ENCODE peak calls at places on chromosomes 11 and 22, in four cellular contexts. N is GM12891, U is K562, V is GM12878. F is an unnamed sample.

GRCh38 chr22:28369849-28370248 is 309.8 kb downstream of the TTC28 start:
- DNase-seq in N (no peak), U (peak; percentile 49), V (no peak), F (no peak)

GRCh38 chr22:39242809-39243442 is 1.9 kb downstream of the PDGFB start:
- DNase-seq in N (no peak), U (no peak), V (no peak), F (no peak)

GRCh38 chr11:103055174-103055890 is 36.6 kb downstream of the DCUN1D5 start:
- DNase-seq in N (no peak), U (peak; percentile 10), V (no peak), F (no peak)

GRCh38 chr11:897226-898159 is 13.1 kb downstream of the CHID1 start:
- DNase-seq in N (no peak), U (no peak), V (no peak), F (no peak)

GRCh38 chr11:110069158-110069737 is 23.9 kb upstream of the ZC3H12C start:
- DNase-seq in N (no peak), U (peak; percentile 55), V (no peak), F (peak; percentile 29)

GRCh38 chr11:75035911-75036536 is 47.3 kb downstream of the NEU3 start:
- DNase-seq in N (no peak), U (no peak), V (no peak), F (peak; percentile 26)

GRCh38 chr11:43034341-43034740 is 277.5 kb upstream of the API5 start:
- DNase-seq in N (no peak), U (no peak), V (no peak), F (no peak)

GRCh38 chr22:29768052-29768680 is 997 bp downstream of the UQCR10 start:
- DNase-seq in N (no peak), U (no peak), V (no peak), F (no peak)

GRCh38 chr11:27022659-27023251 is 17.9 kb upstream of the BBOX1 start:
- DNase-seq in N (no peak), U (no peak), V (no peak), F (no peak)

GRCh38 chr11:134785660-134786284 is 373.7 kb upstream of the B3GAT1 start:
- DNase-seq in N (no peak), U (no peak), V (no peak), F (no peak)

GRCh38 chr11:110173775-110174644 is 80.8 kb downstream of the ZC3H12C start:
- DNase-seq in N (no peak), U (peak; percentile 74), V (peak; percentile 23), F (peak; percentile 11)

GRCh38 chr11:122756417-122756816 is 81.9 kb upstream of the CRTAM start:
- DNase-seq in N (peak; percentile 62), U (no peak), V (no peak), F (peak; percentile 94)

GRCh38 chr22:48786679-48786996 is 1041.0 kb downstream of the BRD1 start:
- DNase-seq in N (no peak), U (no peak), V (no peak), F (no peak)

GRCh38 chr11:11857769-11858168 is 16.0 kb downstream of the USP47 start:
- DNase-seq in N (no peak), U (no peak), V (no peak), F (no peak)

GRCh38 chr22:19622061-19622441 is 92.3 kb upstream of the SEPTIN5 start:
- DNase-seq in N (no peak), U (no peak), V (peak; percentile 40), F (no peak)

GRCh38 chr11:68839953-68840641 is 1.6 kb downstream of the CPT1A start:
- DNase-seq in N (no peak), U (peak; percentile 58), V (no peak), F (peak; percentile 59)

GRCh38 chr11:79396001-79396400 is 44.8 kb downstream of the TENM4 start:
- DNase-seq in N (no peak), U (no peak), V (no peak), F (no peak)

GRCh38 chr11:107453594-107454286 is 3.9 kb downstream of the CWF19L2 start:
- DNase-seq in N (no peak), U (no peak), V (no peak), F (no peak)

GRCh38 chr11:68224606-68225005 is 11.5 kb upstream of the KMT5B start:
- DNase-seq in N (no peak), U (no peak), V (no peak), F (no peak)

GRCh38 chr11:1916986-1917522 is 2.4 kb upstream of the TNNT3 start:
- DNase-seq in N (peak; percentile 40), U (no peak), V (no peak), F (no peak)

GRCh38 chr11:8713760-8714159 is 31.2 kb downstream of the RPL27A start:
- DNase-seq in N (no peak), U (no peak), V (no peak), F (no peak)

GRCh38 chr22:37137903-37138665 is 11.6 kb downstream of the IL2RB start:
- DNase-seq in N (no peak), U (no peak), V (no peak), F (no peak)

GRCh38 chr22:44311855-44312170 is 938 bp downstream of the SHISAL1 start:
- DNase-seq in N (no peak), U (no peak), V (no peak), F (no peak)

GRCh38 chr11:80155412-80156017 is 714.7 kb upstream of the TENM4 start:
- DNase-seq in N (no peak), U (peak; percentile 5), V (no peak), F (peak; percentile 2)

GRCh38 chr11:28448186-28448585 is 340.0 kb downstream of the METTL15 start:
- DNase-seq in N (no peak), U (no peak), V (no peak), F (no peak)

GRCh38 chr11:44268073-44268806 is 41.7 kb downstream of the ALX4 start:
- DNase-seq in N (no peak), U (peak; percentile 49), V (no peak), F (no peak)

GRCh38 chr11:77351281-77351905 is 49.9 kb upstream of the GDPD4 start:
- DNase-seq in N (no peak), U (no peak), V (no peak), F (no peak)

GRCh38 chr22:35733036-35733435 is 15.4 kb downstream of the APOL5 start:
- DNase-seq in N (no peak), U (no peak), V (no peak), F (no peak)

GRCh38 chr22:35735622-35736021 is 17.9 kb downstream of the APOL5 start:
- DNase-seq in N (no peak), U (no peak), V (no peak), F (no peak)

GRCh38 chr22:35733742-35734516 is 16.3 kb downstream of the APOL5 start:
- DNase-seq in N (no peak), U (no peak), V (no peak), F (no peak)

GRCh38 chr22:35736166-35736565 is 18.5 kb downstream of the APOL5 start:
- DNase-seq in N (no peak), U (no peak), V (no peak), F (no peak)

DNA sequence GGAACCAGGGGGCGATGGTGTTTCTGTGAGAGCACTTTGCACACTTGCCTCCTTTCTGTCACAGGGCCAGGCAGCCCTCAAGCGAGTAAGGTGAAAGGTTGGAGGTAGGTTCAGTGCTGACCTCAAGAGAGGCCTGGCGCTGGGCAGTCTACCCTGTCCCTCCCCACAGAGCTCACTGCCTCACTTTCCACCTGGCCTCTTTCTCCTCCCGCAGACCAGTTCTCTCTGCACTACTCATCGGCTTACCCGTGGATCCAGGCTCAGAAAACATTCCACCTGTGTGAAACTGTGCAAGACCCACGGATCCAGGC is 16.8 kb downstream of the APOL5 start:
- DNase-seq in N (no peak), U (no peak), V (no peak), F (no peak)
- TF ChIP-seq SPI1 in N (no peak), U (no peak), V (no peak), F (no peak)

DNA sequence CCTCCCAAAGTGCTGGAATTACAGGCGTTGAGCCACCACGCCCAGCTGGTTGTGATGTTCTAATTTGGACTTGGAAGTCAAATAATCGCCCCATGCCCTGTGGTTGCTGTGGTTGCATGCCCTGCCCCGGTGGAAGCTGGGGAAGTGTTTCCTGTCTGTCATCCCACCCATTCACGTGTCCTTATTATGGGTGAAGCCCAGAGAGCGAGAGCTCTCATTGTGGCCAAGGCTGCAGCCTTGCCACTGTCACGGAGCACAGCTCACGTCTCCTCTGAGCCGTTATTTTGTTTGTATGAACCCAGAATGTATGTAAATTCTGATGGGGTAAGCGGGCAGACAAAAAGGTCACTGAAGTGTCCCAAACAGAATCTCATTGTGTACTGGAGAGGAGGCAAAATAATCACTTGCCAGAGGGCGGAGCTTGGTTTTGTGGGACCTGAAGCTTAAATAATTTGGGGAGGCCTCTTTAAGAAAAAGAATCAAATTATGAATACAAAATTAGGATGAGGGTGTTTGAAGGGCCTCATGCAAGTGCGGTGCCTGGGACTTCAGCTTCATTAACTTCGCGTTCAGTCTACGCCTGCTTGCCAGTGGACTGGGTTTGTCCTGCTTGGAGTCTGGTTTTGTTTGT is 25.8 kb upstream of the TREH start:
- DNase-seq in N (no peak), U (no peak), V (no peak), F (peak; percentile 76)
- TF ChIP-seq SPI1 in N (no peak), U (no peak), V (no peak), F (peak; percentile 38)

GRCh38 chr22:42865536-42865935 is 8.5 kb upstream of the ARFGAP3 start:
- DNase-seq in N (no peak), U (no peak), V (no peak), F (no peak)

GRCh38 chr22:42866100-42866499 is 9.0 kb upstream of the ARFGAP3 start:
- DNase-seq in N (no peak), U (no peak), V (no peak), F (no peak)

GRCh38 chr22:42857845-42858481 is 890 bp upstream of the ARFGAP3 start:
- DNase-seq in N (no peak), U (no peak), V (no peak), F (no peak)

GRCh38 chr22:42863349-42863911 is 6.4 kb upstream of the ARFGAP3 start:
- DNase-seq in N (no peak), U (no peak), V (peak; percentile 46), F (peak; percentile 10)

GRCh38 chr22:42862045-42862734 is 5.1 kb upstream of the ARFGAP3 start:
- DNase-seq in N (no peak), U (no peak), V (no peak), F (no peak)
- TF ChIP-seq SPI1 in N (no peak), U (no peak), V (no peak), F (no peak)

GRCh38 chr22:50210378-50211139 is 9.7 kb downstream of the SELENOO start:
- DNase-seq in N (no peak), U (no peak), V (no peak), F (no peak)

GRCh38 chr22:50208430-50208938 is 7.7 kb downstream of the SELENOO start:
- DNase-seq in N (no peak), U (no peak), V (no peak), F (no peak)

GRCh38 chr22:50208939-50209892 is 8.4 kb downstream of the SELENOO start:
- DNase-seq in N (no peak), U (no peak), V (no peak), F (no peak)

GRCh38 chr22:50211147-50211546 is 10.3 kb downstream of the SELENOO start:
- DNase-seq in N (no peak), U (no peak), V (no peak), F (no peak)

GRCh38 chr22:50209893-50210292 is 9.1 kb downstream of the SELENOO start:
- DNase-seq in N (peak; percentile 88), U (peak; percentile 57), V (no peak), F (peak; percentile 64)
- TF ChIP-seq SPI1 in N (no peak), U (no peak), V (no peak), F (no peak)